ENCODE peak calls at places on chromosomes 11 and 22, in four cellular contexts. N is B cell, B is endodermal cell, I is epithelial cell of esophagus. P is an unnamed sample.
A peak's percentile ranks its signal among the peaks of the same experiment; 100 is the strongest.

GRCh38 chr22:39524089-39524752 is 3.9 kb downstream of the ATF4 start:
- DNase-seq in B (no peak), I (no peak), N (no peak), P (no peak)

GRCh38 chr22:27866136-27867091 is 52.6 kb downstream of the PITPNB start:
- DNase-seq in N (no peak), I (peak; percentile 77), B (no peak), P (peak; percentile 68)

GRCh38 chr22:22103078-22103593 is 120.5 kb upstream of the TOP3B start:
- DNase-seq in B (peak; percentile 88), I (no peak), N (no peak), P (peak; percentile 20)

GRCh38 chr22:26404851-26405357 is 24.2 kb upstream of the ASPHD2 start:
- DNase-seq in I (no peak), B (peak; percentile 90), N (no peak), P (no peak)

GRCh38 chr11:3021125-3021524 is 29.0 kb upstream of the NAP1L4 start:
- DNase-seq in B (peak; percentile 89), I (peak; percentile 69), N (no peak), P (peak; percentile 62)

GRCh38 chr11:46729110-46730027 is 10.4 kb downstream of the F2 start:
- DNase-seq in B (no peak), N (no peak), I (no peak), P (no peak)

GRCh38 chr22:38467904-38468760 is at the start of gene KDELR3:
- DNase-seq in B (peak; percentile 74), N (peak; percentile 80), I (peak; percentile 82), P (peak; percentile 72)

GRCh38 chr11:241634-242033 is 4.9 kb downstream of the PSMD13 start:
- DNase-seq in N (no peak), B (no peak), I (no peak), P (no peak)

GRCh38 chr11:11622772-11623531 is 1.1 kb upstream of the GALNT18 start:
- DNase-seq in N (no peak), I (no peak), B (no peak), P (no peak)

GRCh38 chr11:20038969-20039368 is 121.3 kb downstream of the DBX1 start:
- DNase-seq in B (no peak), N (no peak), I (no peak), P (no peak)

GRCh38 chr11:13343931-13344717 is 66.5 kb downstream of the BMAL1 start:
- DNase-seq in B (peak; percentile 91), I (peak; percentile 81), N (peak; percentile 56), P (peak; percentile 86)

GRCh38 chr11:82864268-82864667 is 36.0 kb downstream of the PRCP start:
- DNase-seq in N (no peak), B (peak; percentile 83), I (peak; percentile 68), P (peak; percentile 81)
- TF ChIP-seq CTCF in N (peak; percentile 1), B (peak; percentile 92), I (peak; percentile 76), P (peak; percentile 63)

DNA sequence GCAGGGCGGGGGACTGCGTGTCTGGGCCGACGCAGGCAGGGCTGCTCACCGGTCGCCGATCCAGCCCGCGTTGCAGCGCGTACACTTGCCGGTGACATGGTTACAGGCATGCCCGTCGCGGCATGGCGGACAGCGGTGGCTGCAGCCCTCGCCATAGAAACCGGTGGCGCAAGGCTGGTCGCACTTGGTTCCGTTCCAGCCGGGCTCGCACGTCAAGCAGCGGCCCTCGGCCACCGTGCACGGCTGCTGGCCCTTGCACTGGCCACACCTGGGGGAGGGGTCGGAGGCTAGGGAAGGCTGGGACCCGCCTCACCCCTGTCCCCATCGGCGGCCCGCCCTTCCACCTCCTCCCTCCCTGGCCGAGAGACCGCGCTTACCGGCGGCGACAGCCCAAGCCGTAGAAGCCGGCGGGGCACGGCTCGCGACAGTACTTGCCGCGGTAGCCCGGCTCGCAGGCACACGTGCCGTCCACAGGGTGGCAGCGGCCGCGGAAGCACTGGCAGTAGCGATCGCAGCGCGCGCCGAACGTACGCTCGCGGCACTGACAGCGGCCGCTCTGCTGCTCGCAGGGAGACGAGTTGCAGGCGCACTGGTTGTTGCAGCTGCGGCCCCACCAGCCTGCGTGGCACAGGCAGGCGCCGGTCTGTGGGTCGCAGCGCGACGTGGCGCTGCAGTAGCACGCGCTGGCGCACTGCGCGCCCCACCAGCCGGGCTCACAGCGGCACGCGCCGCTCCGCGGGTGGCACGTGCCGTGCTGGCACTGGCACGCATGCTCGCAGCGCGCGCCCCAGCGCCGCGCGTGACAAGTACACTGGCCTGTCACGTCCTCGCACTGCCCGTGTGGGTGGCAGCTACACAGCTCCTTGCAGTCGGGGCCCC is 6.7 kb downstream of the SCARF2 start:
- DNase-seq in I (peak; percentile 70), N (peak; percentile 89), B (peak; percentile 87), P (no peak)
- TF ChIP-seq CTCF in I (peak; percentile 29), N (peak; percentile 39), B (peak; percentile 68), P (no peak)

DNA sequence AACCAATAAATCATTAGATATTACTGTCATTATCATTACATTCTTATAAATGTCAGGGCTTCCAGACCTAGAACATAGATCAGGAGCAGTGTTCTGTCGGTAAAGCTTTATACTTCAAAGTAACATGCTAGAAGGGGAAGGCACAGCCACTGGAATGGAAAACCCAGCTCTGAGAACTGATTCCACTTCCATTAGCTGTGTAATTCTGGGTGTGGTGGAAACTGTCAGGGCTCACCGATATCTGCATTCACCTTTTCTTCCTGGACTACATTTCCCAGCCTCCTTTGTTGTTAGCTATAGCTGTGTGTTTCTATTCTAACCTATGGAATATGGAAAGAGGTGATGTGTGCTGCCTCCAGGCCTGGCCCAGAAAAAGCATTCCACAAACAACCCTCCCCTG is 585.8 kb downstream of the BUD13 start:
- DNase-seq in I (no peak), B (no peak), N (no peak), P (no peak)
- TF ChIP-seq CTCF in I (no peak), B (no peak), N (no peak), P (no peak)

GRCh38 chr11:108137212-108137611 is 15.8 kb downstream of the ACAT1 start:
- DNase-seq in N (no peak), B (no peak), I (no peak), P (no peak)

GRCh38 chr11:108131993-108132392 is 10.6 kb downstream of the ACAT1 start:
- DNase-seq in I (peak; percentile 8), B (no peak), N (no peak), P (no peak)

GRCh38 chr11:108135845-108136599 is 14.7 kb downstream of the ACAT1 start:
- DNase-seq in I (peak; percentile 42), B (no peak), N (no peak), P (peak; percentile 17)
- TF ChIP-seq CTCF in I (peak; percentile 48), B (peak; percentile 57), N (no peak), P (peak; percentile 11)

DNA sequence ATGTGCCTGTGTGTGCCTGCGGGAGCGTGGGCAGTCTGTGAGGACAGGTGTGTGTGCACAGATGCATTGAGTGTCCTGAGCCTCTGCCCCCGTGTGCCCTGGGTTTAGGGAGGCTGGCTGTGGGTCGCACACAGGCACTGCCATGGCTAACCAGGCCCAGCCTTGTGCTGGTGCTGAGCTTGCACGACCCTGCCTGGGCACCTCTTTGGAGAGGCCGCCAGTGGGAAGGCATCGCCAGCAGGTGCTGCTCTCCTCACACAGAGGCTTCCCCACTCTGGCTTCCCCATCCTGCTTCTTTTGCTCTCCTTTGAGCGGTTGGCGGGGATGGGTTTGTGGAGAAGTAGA is 4.1 kb downstream of the WNT7B start:
- DNase-seq in N (peak; percentile 36), B (no peak), I (no peak), P (no peak)
- TF ChIP-seq CTCF in N (no peak), B (no peak), I (no peak), P (no peak)

GRCh38 chr11:55707029-55707428 is 45.0 kb downstream of the OR4C6 start:
- DNase-seq in B (no peak), N (no peak), I (peak; percentile 62), P (peak; percentile 42)
- TF ChIP-seq CTCF in B (peak; percentile 81), N (peak; percentile 37), I (peak; percentile 47), P (peak; percentile 58)

DNA sequence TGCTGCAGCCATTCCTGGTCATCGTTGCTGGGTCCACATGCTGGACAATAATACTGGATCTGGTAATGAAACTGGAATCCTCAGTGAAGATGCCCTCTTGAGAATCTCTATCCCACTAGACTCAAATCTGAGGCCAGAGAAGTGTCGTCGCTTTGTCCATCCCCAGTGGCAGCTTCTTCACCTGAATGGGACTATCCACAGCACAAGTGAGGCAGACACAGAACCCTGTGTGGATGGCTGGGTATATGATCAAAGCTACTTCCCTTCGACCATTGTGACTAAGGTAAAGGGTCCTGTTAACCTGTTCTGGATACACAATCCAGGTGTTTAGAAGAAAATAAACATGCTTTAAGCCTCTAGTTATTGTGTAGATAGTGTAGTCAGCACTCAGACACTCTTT is 46.9 kb upstream of the SLC22A25 start:
- DNase-seq in I (no peak), N (no peak), B (no peak), P (no peak)
- TF ChIP-seq CTCF in I (no peak), N (no peak), B (no peak), P (no peak)

GRCh38 chr11:118260353-118260752 is 3.7 kb downstream of the MPZL2 start:
- DNase-seq in B (no peak), I (no peak), N (no peak), P (no peak)

GRCh38 chr11:118263694-118264567 is at the start of gene MPZL2:
- DNase-seq in B (peak; percentile 82), N (no peak), I (peak; percentile 98), P (peak; percentile 93)

GRCh38 chr11:118263109-118263508 is 988 bp downstream of the MPZL2 start:
- DNase-seq in N (no peak), B (no peak), I (no peak), P (no peak)

GRCh38 chr11:118259138-118259537 is 5.0 kb downstream of the MPZL2 start:
- DNase-seq in I (no peak), B (no peak), N (no peak), P (no peak)

GRCh38 chr11:118258410-118258809 is 5.7 kb downstream of the MPZL2 start:
- DNase-seq in I (peak; percentile 43), N (no peak), B (no peak), P (peak; percentile 23)
- TF ChIP-seq CTCF in I (peak; percentile 45), N (no peak), B (peak; percentile 66), P (no peak)

GRCh38 chr22:50456466-50457234 is 18.2 kb downstream of the SBF1 start:
- DNase-seq in I (no peak), N (peak; percentile 73), B (peak; percentile 74), P (no peak)
- TF ChIP-seq CTCF in I (peak; percentile 15), N (peak; percentile 35), B (peak; percentile 67), P (peak; percentile 11)